ENCODE peak calls at places on chromosome 1, in four cellular contexts. V, E, P and G are unnamed samples.
A peak's percentile ranks its signal among the peaks of the same experiment; 100 is the strongest.

GRCh38 chr1:163048970-163049680 is 20.0 kb upstream of the RGS4 start:
- DNase-seq in E (no peak), P (no peak), V (no peak), G (no peak)

GRCh38 chr1:226223786-226224244 is 351 bp downstream of the MIXL1 start:
- DNase-seq in P (peak; percentile 43), E (no peak), V (peak; percentile 76), G (no peak)

GRCh38 chr1:32221980-32222751 is at the start of the genes EIF3I and TMEM234:
- DNase-seq in P (peak; percentile 93), V (peak; percentile 97), E (peak; percentile 70), G (peak; percentile 87)

GRCh38 chr1:41496080-41497055 is 11.9 kb upstream of the EDN2 start:
- DNase-seq in V (peak; percentile 96), E (no peak), P (peak; percentile 75), G (peak; percentile 59)

GRCh38 chr1:42173961-42174715 is 9.6 kb upstream of the GUCA2A start:
- DNase-seq in V (no peak), E (no peak), P (peak; percentile 70), G (no peak)

GRCh38 chr1:21290546-21290944 is 282 bp upstream of the ECE1 start:
- DNase-seq in E (no peak), P (no peak), V (no peak), G (no peak)

GRCh38 chr1:10924030-10924429 is 88.4 kb upstream of the TARDBP start:
- DNase-seq in P (no peak), E (no peak), V (no peak), G (no peak)

GRCh38 chr1:93275634-93276295 is 69.9 kb upstream of the DR1 start:
- DNase-seq in V (peak; percentile 8), E (no peak), P (no peak), G (no peak)

GRCh38 chr1:117826551-117827078 is 102.8 kb downstream of the GDAP2 start:
- DNase-seq in V (no peak), P (peak; percentile 89), E (peak; percentile 92), G (peak; percentile 92)

GRCh38 chr1:51850420-51851297 is 27.9 kb downstream of the NRDC start:
- DNase-seq in V (no peak), E (no peak), P (no peak), G (no peak)

GRCh38 chr1:89198500-89199072 is at the start of gene GBP4:
- DNase-seq in V (no peak), P (peak; percentile 15), E (no peak), G (no peak)

GRCh38 chr1:92858564-92859399 is 26.9 kb downstream of the RPL5 start:
- DNase-seq in V (peak; percentile 85), E (peak; percentile 71), P (peak; percentile 84), G (peak; percentile 81)

GRCh38 chr1:234712891-234713305 is 102.9 kb upstream of the IRF2BP2 start:
- DNase-seq in V (no peak), E (no peak), P (no peak), G (no peak)

GRCh38 chr1:43074244-43074643 is 97.8 kb downstream of the EBNA1BP2 start:
- DNase-seq in P (peak; percentile 36), V (peak; percentile 47), E (no peak), G (no peak)

GRCh38 chr1:201309420-201309819 is 26.1 kb downstream of the PKP1 start:
- DNase-seq in E (no peak), P (peak; percentile 83), V (peak; percentile 89), G (peak; percentile 72)

GRCh38 chr1:43951021-43951985 is 4.6 kb downstream of the IPO13 start:
- DNase-seq in E (no peak), V (no peak), P (no peak), G (no peak)

GRCh38 chr1:58979085-58979484 is 195.2 kb upstream of the JUN start:
- DNase-seq in P (no peak), V (no peak), E (peak; percentile 14), G (no peak)

GRCh38 chr1:53393325-53393792 is 65.5 kb upstream of the LRP8 start:
- DNase-seq in V (peak; percentile 87), P (peak; percentile 82), E (peak; percentile 30), G (peak; percentile 52)

GRCh38 chr1:61412601-61413000 is 312.3 kb downstream of the TM2D1 start:
- DNase-seq in V (no peak), E (no peak), P (no peak), G (no peak)

GRCh38 chr1:90723561-90724108 is 6.5 kb upstream of the BARHL2 start:
- DNase-seq in V (peak; percentile 82), E (no peak), P (no peak), G (no peak)

GRCh38 chr1:111406325-111406768 is 21.2 kb downstream of the OVGP1 start:
- DNase-seq in V (no peak), E (no peak), P (peak; percentile 27), G (no peak)

GRCh38 chr1:12059226-12059625 is 3.9 kb upstream of the TNFRSF8 start:
- DNase-seq in P (no peak), E (no peak), V (no peak), G (no peak)

GRCh38 chr1:209427811-209428210 is 155.7 kb upstream of the CAMK1G start:
- DNase-seq in P (peak; percentile 72), E (no peak), V (no peak), G (no peak)

GRCh38 chr1:33008051-33008914 is 28.4 kb downstream of the AK2 start:
- DNase-seq in E (no peak), V (no peak), P (no peak), G (no peak)

GRCh38 chr1:58934711-58935110 is 150.9 kb upstream of the JUN start:
- DNase-seq in P (no peak), E (no peak), V (peak; percentile 13), G (no peak)

GRCh38 chr1:87958201-87958600 is 629.5 kb downstream of the LMO4 start:
- DNase-seq in E (no peak), P (no peak), V (no peak), G (no peak)

GRCh38 chr1:64474639-64475038 is 4.7 kb downstream of the CACHD1 start:
- DNase-seq in E (no peak), V (no peak), P (no peak), G (no peak)

GRCh38 chr1:40241372-40241771 is 6.4 kb upstream of the TMCO2 start:
- DNase-seq in E (no peak), V (no peak), P (no peak), G (no peak)

GRCh38 chr1:207626972-207627337 is 18.0 kb upstream of the CR1L start:
- DNase-seq in E (no peak), P (no peak), V (no peak), G (no peak)
- TF ChIP-seq CTCF in E (no peak), P (no peak), V (no peak), G (no peak)

DNA sequence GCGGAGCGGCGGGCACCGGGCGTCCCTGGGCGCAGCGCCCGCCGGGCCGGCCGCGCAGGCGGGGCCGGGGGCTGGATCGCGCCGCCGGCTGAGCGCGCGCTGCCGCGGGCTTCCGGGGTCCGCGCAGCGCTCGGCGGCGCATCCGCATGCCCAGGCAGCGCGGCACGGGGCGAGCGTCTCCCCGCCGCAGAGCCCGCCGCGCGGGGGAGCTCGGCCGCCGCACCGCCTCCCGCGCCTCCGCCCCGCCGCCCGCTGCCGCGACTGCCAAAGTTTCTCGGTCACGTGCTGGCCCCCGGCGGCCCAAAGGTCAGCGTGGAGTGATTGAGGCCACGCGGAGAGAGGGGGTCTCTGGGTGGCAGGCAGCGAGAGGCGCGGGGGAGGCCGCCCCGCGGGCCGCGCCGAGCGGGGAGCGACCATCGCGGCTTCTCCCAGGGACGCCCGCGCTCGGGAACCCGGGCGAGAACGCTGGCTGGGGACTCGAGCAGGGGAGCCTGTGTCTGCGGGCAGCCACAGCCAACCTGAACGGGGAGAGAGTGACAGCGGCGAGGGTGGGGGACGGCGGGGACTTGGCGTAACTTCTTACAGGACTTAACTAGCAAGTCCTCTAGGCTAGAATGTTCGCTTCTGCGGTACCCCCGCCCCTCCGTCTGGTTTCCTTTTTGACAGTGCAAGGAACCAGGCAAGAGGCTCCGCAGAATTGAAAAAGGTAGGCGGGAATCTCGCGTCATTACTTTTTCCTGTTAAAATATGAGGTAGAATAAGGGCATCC is at the start of gene ILDR2:
- DNase-seq in E (no peak), P (peak; percentile 30), V (peak; percentile 82), G (no peak)
- TF ChIP-seq CTCF in E (no peak), P (peak; percentile 33), V (peak; percentile 20), G (no peak)

GRCh38 chr1:231983266-231984193 is 356.9 kb downstream of the DISC1 start:
- DNase-seq in E (no peak), V (no peak), P (no peak), G (no peak)
- TF ChIP-seq CTCF in E (no peak), V (peak; percentile 40), P (no peak), G (no peak)

GRCh38 chr1:178093958-178094751 is at the start of gene RASAL2:
- DNase-seq in P (peak; percentile 66), V (peak; percentile 93), E (no peak), G (peak; percentile 67)
- TF ChIP-seq CTCF in P (peak; percentile 42), V (peak; percentile 39), E (no peak), G (peak; percentile 47)

DNA sequence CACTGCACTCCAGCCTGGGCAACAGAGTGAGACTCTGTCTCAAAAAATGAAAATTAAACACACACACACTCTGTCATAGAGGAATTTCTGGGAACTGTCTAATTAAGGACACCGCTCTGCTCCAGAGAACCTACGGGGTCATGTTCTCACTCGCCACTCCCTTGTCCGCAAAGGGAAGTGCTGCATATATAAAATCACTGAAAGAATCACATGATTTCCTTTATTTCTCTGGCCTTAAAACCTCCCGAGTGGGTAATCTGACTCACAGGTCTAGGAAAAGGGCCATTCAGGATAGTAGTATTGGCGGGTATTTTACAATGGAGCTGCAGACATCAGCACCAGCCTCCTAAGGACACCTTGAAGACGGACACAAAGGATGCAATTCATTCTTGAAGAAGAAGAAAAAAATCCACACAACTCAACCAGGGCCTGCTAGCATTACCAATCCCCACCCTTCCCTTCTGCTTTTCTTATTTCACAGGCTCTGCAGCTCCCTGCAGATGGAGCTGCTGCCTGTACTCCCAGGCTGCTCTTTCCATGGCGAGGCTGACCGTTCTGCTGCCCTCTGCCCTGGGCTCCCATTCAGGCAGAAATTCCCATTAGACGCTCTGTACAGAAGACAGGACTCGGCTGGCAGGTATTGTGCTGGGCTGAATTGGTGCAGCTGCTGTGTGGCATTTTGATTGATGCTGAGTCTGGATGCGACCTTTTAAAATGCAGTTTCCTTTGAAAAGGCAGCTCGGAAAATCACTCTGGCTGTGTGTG is 53.3 kb upstream of the FAM89A start:
- DNase-seq in P (no peak), E (no peak), V (peak; percentile 81), G (no peak)
- TF ChIP-seq CTCF in P (no peak), E (no peak), V (peak; percentile 35), G (peak; percentile 23)

DNA sequence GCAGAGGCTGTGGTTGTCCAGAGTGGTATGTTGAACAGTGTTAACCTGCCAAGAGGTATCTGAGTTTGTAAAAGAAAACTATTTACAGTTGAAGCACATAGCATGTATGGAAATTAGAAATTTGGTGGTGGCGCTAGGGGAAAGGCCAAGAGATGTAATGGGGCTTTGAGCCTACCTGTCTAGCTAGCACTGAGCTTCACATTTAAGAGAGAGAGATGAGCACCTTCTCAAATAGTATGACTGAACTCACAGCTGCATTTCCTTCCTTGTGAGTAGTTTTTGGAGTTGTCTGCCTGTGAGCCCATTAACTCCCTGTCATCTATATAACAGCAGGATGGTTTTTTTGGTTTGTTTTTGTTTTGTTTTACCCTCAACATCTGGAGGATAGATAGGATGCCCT is 4.0 kb downstream of the CLIC4 start:
- DNase-seq in E (no peak), P (no peak), V (no peak), G (no peak)
- TF ChIP-seq CTCF in E (no peak), P (no peak), V (no peak), G (no peak)